ENCODE peak calls at places on chromosomes 13 and 19, in six cellular contexts. R is stimulated activated CD8-positive, alpha-beta memory T cell treated with anti-CD3 and anti-CD28 coated beads, Interleukin-2, amount 100 ng/mL, for 1 hour; B is iPS-NIHi11; L is adrenal gland; K is Daoy; P is nephron progenitor cell. Z is an unnamed sample.

GRCh38 chr19:38559428-38560401 is 58.0 kb downstream of the MAP4K1 start:
- DNase-seq in B (no peak), L (no peak), K (no peak), P (no peak), R (no peak), Z (no peak)

GRCh38 chr13:110119943-110120905 is 186.7 kb downstream of the COL4A1 start:
- DNase-seq in B (no peak), P (no peak), K (peak), L (no peak), R (no peak), Z (peak)

GRCh38 chr13:113309481-113309880 is 12.4 kb downstream of the LAMP1 start:
- DNase-seq in R (no peak), K (no peak), B (no peak), L (no peak), P (no peak), Z (no peak)

GRCh38 chr19:32197896-32198882 is 147.2 kb upstream of the ZNF507 start:
- DNase-seq in P (no peak), B (no peak), L (no peak), R (no peak), K (no peak), Z (peak)

GRCh38 chr19:28242317-28242927 is 970.5 kb downstream of the UQCRFS1 start:
- DNase-seq in P (peak), R (no peak), L (no peak), B (peak), K (peak), Z (no peak)

GRCh38 chr13:39895254-39895653 is 239.8 kb downstream of the COG6 start:
- DNase-seq in K (no peak), R (no peak), L (no peak), B (no peak), P (no peak), Z (no peak)

GRCh38 chr19:51030631-51031030 is 4.2 kb downstream of the KLK12 start:
- DNase-seq in K (peak), L (no peak), R (no peak), B (no peak), P (no peak), Z (no peak)

GRCh38 chr13:85091835-85092234 is 707.4 kb downstream of the SLITRK6 start:
- DNase-seq in L (no peak), B (no peak), K (no peak), P (no peak), R (no peak), Z (peak)

GRCh38 chr13:38664920-38665319 is 22.0 kb upstream of the FREM2 start:
- DNase-seq in P (no peak), K (no peak), R (no peak), L (no peak), B (no peak), Z (no peak)

GRCh38 chr19:4624301-4624700 is 15.0 kb upstream of the TNFAIP8L1 start:
- DNase-seq in R (no peak), P (no peak), K (no peak), B (no peak), L (no peak), Z (no peak)

GRCh38 chr13:75331792-75332349 is 150.1 kb downstream of the TBC1D4 start:
- DNase-seq in P (no peak), B (no peak), L (no peak), K (no peak), R (no peak), Z (no peak)

GRCh38 chr13:82634946-82635345 is 1247.3 kb downstream of the SLITRK1 start:
- DNase-seq in L (no peak), P (no peak), B (no peak), R (no peak), K (no peak), Z (no peak)

GRCh38 chr19:32104465-32105235 is 240.8 kb upstream of the ZNF507 start:
- DNase-seq in B (no peak), R (no peak), K (peak), P (peak), L (no peak), Z (peak)

GRCh38 chr19:18776288-18776594 is 14.9 kb downstream of the COMP start:
- DNase-seq in L (no peak), R (no peak), K (peak), P (no peak), B (no peak), Z (peak)

Z was measured in islet precursor cell.